ENCODE peak calls at places on chromosome 6, in four cellular contexts. One of them, this sample, is unnamed.
A peak's percentile ranks its signal among the peaks of the same experiment; 100 is the strongest.

GRCh38 chr6:40348591-40348990 is 238.6 kb downstream of the LRFN2 start:
- DNase-seq in HepG2: no peak
- DNase-seq in A549: no peak
- DNase-seq in K562: no peak
- DNase-seq in this sample: no peak

GRCh38 chr6:45541934-45542333 is 164.2 kb upstream of the SUPT3H start:
- DNase-seq in HepG2: no peak
- DNase-seq in K562: no peak
- DNase-seq in A549: no peak
- DNase-seq in this sample: no peak

GRCh38 chr6:102390541-102390940 is 997.0 kb downstream of the GRIK2 start:
- DNase-seq in K562: no peak
- DNase-seq in A549: no peak
- DNase-seq in HepG2: no peak
- DNase-seq in this sample: no peak

GRCh38 chr6:33314515-33314942 is 651 bp upstream of the TAPBP start:
- DNase-seq in K562: peak; percentile 60
- DNase-seq in A549: peak; percentile 89
- DNase-seq in HepG2: peak; percentile 80
- DNase-seq in this sample: peak; percentile 45

GRCh38 chr6:87832025-87832825 is 130.2 kb upstream of the AKIRIN2 start:
- DNase-seq in HepG2: no peak
- DNase-seq in A549: peak; percentile 23
- DNase-seq in K562: no peak
- DNase-seq in this sample: no peak

GRCh38 chr6:112443666-112444065 is 96.5 kb downstream of the RFPL4B start:
- DNase-seq in A549: no peak
- DNase-seq in K562: no peak
- DNase-seq in HepG2: no peak
- DNase-seq in this sample: no peak

GRCh38 chr6:125779924-125780539 is 10.7 kb upstream of the NCOA7 start:
- DNase-seq in K562: peak; percentile 88
- DNase-seq in A549: peak; percentile 91
- DNase-seq in HepG2: peak; percentile 96
- DNase-seq in this sample: peak; percentile 75

GRCh38 chr6:45590751-45591184 is 213.0 kb upstream of the SUPT3H start:
- DNase-seq in K562: no peak
- DNase-seq in A549: no peak
- DNase-seq in HepG2: no peak
- DNase-seq in this sample: no peak

GRCh38 chr6:43851204-43851855 is 81.3 kb downstream of the VEGFA start:
- DNase-seq in K562: no peak
- DNase-seq in A549: no peak
- DNase-seq in HepG2: peak; percentile 36
- DNase-seq in this sample: no peak

GRCh38 chr6:13355043-13355945 is 27.0 kb upstream of the TBC1D7 start:
- DNase-seq in K562: peak; percentile 31
- DNase-seq in HepG2: peak; percentile 41
- DNase-seq in A549: no peak
- DNase-seq in this sample: no peak

GRCh38 chr6:11992086-11992485 is 20.0 kb upstream of the HIVEP1 start:
- DNase-seq in A549: no peak
- DNase-seq in HepG2: no peak
- DNase-seq in K562: no peak
- DNase-seq in this sample: no peak

GRCh38 chr6:125073071-125073470 is 80.5 kb upstream of the TPD52L1 start:
- DNase-seq in A549: no peak
- DNase-seq in K562: no peak
- DNase-seq in HepG2: no peak
- DNase-seq in this sample: no peak

GRCh38 chr6:144882425-144882824 is 597.3 kb downstream of the UTRN start:
- DNase-seq in A549: no peak
- DNase-seq in HepG2: no peak
- DNase-seq in K562: no peak
- DNase-seq in this sample: no peak

GRCh38 chr6:69961251-69961650 is 94.9 kb downstream of the COL19A1 start:
- DNase-seq in A549: no peak
- DNase-seq in HepG2: no peak
- DNase-seq in K562: no peak
- DNase-seq in this sample: no peak

GRCh38 chr6:132357120-132357519 is 44.2 kb downstream of the MOXD1 start:
- DNase-seq in K562: no peak
- DNase-seq in A549: no peak
- DNase-seq in HepG2: no peak
- DNase-seq in this sample: no peak

GRCh38 chr6:34237316-34237721 is 646 bp downstream of the HMGA1 start:
- DNase-seq in K562: peak; percentile 85
- DNase-seq in HepG2: no peak
- DNase-seq in A549: no peak
- DNase-seq in this sample: no peak

GRCh38 chr6:131167773-131168172 is 32.5 kb downstream of the AKAP7 start:
- DNase-seq in HepG2: no peak
- DNase-seq in K562: no peak
- DNase-seq in A549: no peak
- DNase-seq in this sample: no peak

GRCh38 chr6:167920165-167920564 is 77.3 kb upstream of the KIF25 start:
- DNase-seq in A549: no peak
- DNase-seq in K562: no peak
- DNase-seq in HepG2: no peak
- DNase-seq in this sample: no peak

GRCh38 chr6:73262701-73263569 is at the start of gene KHDC1:
- DNase-seq in A549: peak; percentile 42
- DNase-seq in HepG2: no peak
- DNase-seq in K562: peak; percentile 69
- DNase-seq in this sample: peak; percentile 66

GRCh38 chr6:125191916-125192609 is 38.5 kb downstream of the TPD52L1 start:
- DNase-seq in K562: peak; percentile 73
- DNase-seq in HepG2: peak; percentile 51
- DNase-seq in A549: peak; percentile 81
- DNase-seq in this sample: peak; percentile 68

GRCh38 chr6:156976144-156977088 is 199.2 kb downstream of the ARID1B start:
- DNase-seq in HepG2: no peak
- DNase-seq in K562: no peak
- DNase-seq in A549: no peak
- DNase-seq in this sample: no peak
- TF ChIP-seq NR3C1 in HepG2: no peak
- TF ChIP-seq NR3C1 in K562: no peak
- TF ChIP-seq NR3C1 in A549: no peak
- TF ChIP-seq NR3C1 in this sample: no peak

DNA sequence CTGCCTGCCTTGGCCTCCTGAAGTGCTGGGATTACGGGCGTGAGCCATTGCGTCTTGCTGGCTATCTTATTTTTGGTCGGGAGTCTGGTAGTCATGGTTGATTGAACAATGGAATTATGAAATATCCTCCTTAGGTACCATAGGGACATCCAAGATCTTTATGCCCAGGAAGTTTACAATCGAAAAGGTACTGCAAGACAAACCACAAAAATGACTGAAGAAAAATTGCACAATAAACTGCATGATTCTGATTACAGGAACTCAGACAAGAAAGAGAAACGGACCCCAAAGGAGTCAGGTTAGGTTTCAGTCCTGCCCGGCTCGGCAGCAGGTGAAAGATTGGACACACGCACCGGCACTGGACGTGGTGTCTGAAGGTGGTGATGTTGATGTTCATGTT is 5.3 kb downstream of the SLC26A8 start:
- DNase-seq in HepG2: no peak
- DNase-seq in A549: no peak
- DNase-seq in K562: no peak
- DNase-seq in this sample: no peak
- TF ChIP-seq NR3C1 in HepG2: no peak
- TF ChIP-seq NR3C1 in A549: no peak
- TF ChIP-seq NR3C1 in K562: no peak
- TF ChIP-seq NR3C1 in this sample: no peak

GRCh38 chr6:153059757-153060156 is 57.2 kb upstream of the MTRF1L start:
- DNase-seq in A549: peak; percentile 9
- DNase-seq in K562: no peak
- DNase-seq in HepG2: peak; percentile 7
- DNase-seq in this sample: no peak

GRCh38 chr6:153056308-153056707 is 53.8 kb upstream of the MTRF1L start:
- DNase-seq in HepG2: no peak
- DNase-seq in A549: no peak
- DNase-seq in K562: no peak
- DNase-seq in this sample: no peak

GRCh38 chr6:153058909-153059308 is 56.4 kb upstream of the MTRF1L start:
- DNase-seq in A549: no peak
- DNase-seq in HepG2: no peak
- DNase-seq in K562: no peak
- DNase-seq in this sample: no peak

GRCh38 chr6:153059311-153059710 is 56.8 kb upstream of the MTRF1L start:
- DNase-seq in A549: no peak
- DNase-seq in K562: no peak
- DNase-seq in HepG2: no peak
- DNase-seq in this sample: no peak

DNA sequence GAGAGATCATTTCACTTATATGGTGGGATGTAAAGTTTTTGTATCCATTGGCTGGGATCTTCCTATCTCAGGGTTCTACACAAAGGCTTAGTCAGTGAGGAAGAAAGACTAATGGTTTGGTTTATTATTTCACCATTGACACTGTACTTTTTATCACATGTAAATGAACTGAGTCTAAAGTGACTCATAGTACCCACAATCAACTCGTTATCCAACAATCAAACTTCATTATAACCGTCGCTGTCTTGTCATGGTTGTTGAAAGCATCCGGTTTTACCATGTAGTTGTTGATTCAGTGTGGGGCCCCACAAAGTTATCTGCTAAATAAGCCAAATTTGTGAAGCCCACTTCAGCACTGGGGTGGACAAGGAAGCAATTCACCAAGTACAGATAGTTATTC is 55.8 kb upstream of the MTRF1L start:
- DNase-seq in A549: no peak
- DNase-seq in K562: no peak
- DNase-seq in HepG2: no peak
- DNase-seq in this sample: no peak
- TF ChIP-seq NR3C1 in A549: no peak
- TF ChIP-seq NR3C1 in K562: no peak
- TF ChIP-seq NR3C1 in HepG2: no peak
- TF ChIP-seq NR3C1 in this sample: no peak

DNA sequence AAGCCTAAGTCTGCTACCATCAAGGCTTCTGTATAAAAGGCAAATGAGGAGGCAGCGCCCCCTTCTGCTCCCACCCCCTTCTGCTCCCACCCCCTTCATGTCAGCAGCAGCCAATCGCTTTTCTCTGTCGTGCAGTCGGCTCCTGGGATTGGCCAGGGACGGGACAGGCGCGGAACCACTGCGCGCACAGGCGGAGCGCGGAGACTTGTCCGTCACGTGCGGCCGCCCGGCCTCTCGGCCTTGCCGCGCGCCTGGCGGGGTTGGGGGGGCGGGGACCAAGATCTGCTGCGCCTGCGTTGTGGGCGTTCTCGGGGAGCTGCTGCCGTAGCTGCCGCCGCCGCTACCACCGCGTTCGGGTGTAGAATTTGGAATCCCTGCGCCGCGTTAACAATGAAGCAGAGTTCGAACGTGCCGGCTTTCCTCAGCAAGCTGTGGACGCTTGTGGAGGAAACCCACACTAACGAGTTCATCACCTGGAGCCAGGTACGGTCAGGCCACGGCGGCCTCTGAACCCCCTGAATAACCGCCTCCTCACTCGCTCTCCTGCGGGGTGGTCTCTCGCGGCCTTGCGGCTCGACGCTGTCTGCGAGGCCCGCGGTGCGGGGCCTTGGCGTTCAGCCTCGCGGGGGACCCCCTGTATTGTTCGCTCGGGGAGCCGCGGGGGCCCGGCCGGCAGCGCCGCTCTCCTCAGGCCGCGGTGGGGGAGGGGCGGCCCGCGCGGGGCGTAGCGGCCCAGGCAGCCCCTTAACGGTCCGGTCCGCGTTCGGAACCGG is at the start of gene HSF2:
- DNase-seq in K562: peak; percentile 95
- DNase-seq in A549: peak; percentile 96
- DNase-seq in HepG2: peak; percentile 96
- DNase-seq in this sample: peak; percentile 95
- TF ChIP-seq NR3C1 in K562: no peak
- TF ChIP-seq NR3C1 in A549: no peak
- TF ChIP-seq NR3C1 in HepG2: no peak
- TF ChIP-seq NR3C1 in this sample: no peak

GRCh38 chr6:135953800-135954199 is 102.3 kb downstream of the PDE7B start:
- DNase-seq in K562: no peak
- DNase-seq in HepG2: no peak
- DNase-seq in A549: no peak
- DNase-seq in this sample: no peak
- TF ChIP-seq NR3C1 in K562: no peak
- TF ChIP-seq NR3C1 in HepG2: no peak
- TF ChIP-seq NR3C1 in A549: no peak
- TF ChIP-seq NR3C1 in this sample: no peak

DNA sequence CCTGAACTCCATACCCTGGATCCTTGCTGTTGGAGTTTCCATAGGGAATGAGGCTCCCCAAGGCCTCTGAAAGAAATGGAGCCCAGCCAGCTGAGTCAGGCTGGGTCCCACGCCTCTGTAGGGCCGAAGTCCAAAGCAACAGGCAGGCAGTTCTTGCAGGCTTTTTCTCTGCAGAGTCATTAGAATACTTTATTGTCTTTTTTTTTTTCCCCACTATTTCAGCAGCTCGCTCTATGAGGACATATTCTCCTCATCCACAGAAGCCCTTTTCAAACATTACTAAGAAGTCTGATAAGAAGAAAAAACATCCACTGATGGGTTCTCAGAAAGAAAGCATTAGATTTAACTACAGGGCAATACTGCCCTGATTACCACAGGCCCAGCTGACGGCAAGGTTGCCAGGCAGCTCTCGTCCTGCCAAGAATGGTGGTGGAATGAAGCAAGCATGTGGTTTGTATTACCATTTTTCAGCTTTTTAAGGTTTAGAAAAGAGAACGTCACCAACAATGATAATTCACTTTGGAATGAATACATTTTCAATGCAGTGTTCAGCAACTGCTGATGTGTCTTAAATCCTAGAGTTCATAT is 223.4 kb upstream of the CITED2 start:
- DNase-seq in HepG2: peak; percentile 87
- DNase-seq in K562: no peak
- DNase-seq in A549: peak; percentile 61
- DNase-seq in this sample: no peak
- TF ChIP-seq NR3C1 in HepG2: no peak
- TF ChIP-seq NR3C1 in K562: no peak
- TF ChIP-seq NR3C1 in A549: no peak
- TF ChIP-seq NR3C1 in this sample: no peak

This sample was measured in WTC11.